ENCODE peak calls at places on chromosomes 7 and 10, in eight cellular contexts. P is Panc1; G is psoas muscle; M is AG04450; O is left lung; S is endothelial cell; I is GM06990; E is CD4-positive, alpha-beta T cell. U is an unnamed sample.
A peak's percentile ranks its signal among the peaks of the same experiment; 100 is the strongest.

GRCh38 chr10:59072038-59072437 is 104.4 kb upstream of the PHYHIPL start:
- DNase-seq in P (no peak), G (no peak), M (no peak), O (no peak), S (no peak), I (no peak), E (no peak), U (no peak)

GRCh38 chr10:75774780-75775490 is 343.5 kb downstream of the LRMDA start:
- DNase-seq in P (no peak), G (no peak), M (no peak), O (no peak), S (no peak), I (no peak), E (no peak), U (no peak)

GRCh38 chr7:5417106-5418071 is 6.2 kb downstream of the TNRC18 start:
- DNase-seq in P (no peak), G (no peak), M (no peak), O (no peak), S (no peak), I (no peak), E (no peak), U (no peak)

GRCh38 chr7:142542938-142543337 is 206.3 kb upstream of the PRSS1 start:
- DNase-seq in P (no peak), G (no peak), M (no peak), O (no peak), S (no peak), I (no peak), E (no peak), U (no peak)

GRCh38 chr7:101363734-101364374 is 1.2 kb downstream of the COL26A1 start:
- DNase-seq in P (peak; percentile 7), G (peak; percentile 78), M (peak; percentile 7), O (peak; percentile 88), S (peak; percentile 81), I (peak; percentile 61), E (peak; percentile 57), U (peak; percentile 72)

GRCh38 chr7:104415700-104416099 is 87.3 kb downstream of the LHFPL3 start:
- DNase-seq in P (no peak), G (no peak), M (no peak), O (no peak), S (no peak), I (no peak), E (no peak), U (no peak)

GRCh38 chr7:24336461-24336860 is 52.5 kb downstream of the NPY start:
- DNase-seq in P (no peak), G (no peak), M (no peak), O (no peak), S (no peak), I (no peak), E (no peak), U (no peak)

GRCh38 chr10:104076743-104077160 is 8.9 kb downstream of the COL17A1 start:
- DNase-seq in P (no peak), G (no peak), M (no peak), O (no peak), S (no peak), I (no peak), E (no peak), U (no peak)

GRCh38 chr7:43572516-43573049 is 10.3 kb upstream of the STK17A start:
- DNase-seq in P (peak; percentile 77), G (no peak), M (peak; percentile 98), O (no peak), S (no peak), I (no peak), E (no peak), U (no peak)

GRCh38 chr7:28409716-28410627 is 2.3 kb upstream of the CREB5 start:
- DNase-seq in P (no peak), G (peak; percentile 77), M (no peak), O (peak; percentile 79), S (peak; percentile 49), I (peak; percentile 58), E (no peak), U (peak; percentile 41)

GRCh38 chr7:86226191-86226590 is 417.5 kb upstream of the GRM3 start:
- DNase-seq in P (no peak), G (peak; percentile 30), M (no peak), O (peak; percentile 47), S (no peak), I (no peak), E (no peak), U (no peak)

GRCh38 chr10:11176746-11177145 is 159.1 kb downstream of the CELF2 start:
- DNase-seq in P (no peak), G (no peak), M (no peak), O (no peak), S (no peak), I (no peak), E (no peak), U (no peak)

GRCh38 chr10:73847031-73847430 is 27.3 kb downstream of the CAMK2G start:
- DNase-seq in P (no peak), G (no peak), M (no peak), O (no peak), S (no peak), I (no peak), E (no peak), U (no peak)

DNA sequence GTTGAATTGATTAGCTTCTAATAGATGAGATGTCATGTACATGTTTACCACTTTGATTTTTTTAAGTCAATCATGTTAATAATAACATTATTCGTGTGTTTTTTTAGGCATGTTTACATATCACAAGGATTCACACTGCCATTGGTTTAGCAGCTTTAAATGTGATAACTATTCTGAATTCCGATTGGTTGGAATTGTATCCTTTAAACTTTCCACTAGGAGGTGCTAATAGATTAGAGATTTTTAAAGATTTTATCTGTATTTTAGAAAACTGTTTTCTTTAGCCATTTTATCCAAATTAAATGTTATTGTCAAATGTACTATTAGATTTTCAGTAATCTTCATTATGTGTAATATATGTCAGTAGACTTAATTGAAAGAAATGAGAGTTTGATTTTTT is 83.2 kb downstream of the HECTD2 start:
- DNase-seq in P (no peak), G (no peak), M (no peak), O (no peak), S (no peak), I (no peak), E (no peak), U (no peak)
- TF ChIP-seq CTCF in P (peak; percentile 15), G (peak; percentile 58), M (peak; percentile 38), O (peak; percentile 29), S (peak; percentile 30), I (peak; percentile 27), E (no peak), U (peak; percentile 69)

GRCh38 chr10:101780187-101780817 is 2.9 kb downstream of the NPM3 start:
- DNase-seq in P (no peak), G (no peak), M (no peak), O (no peak), S (no peak), I (no peak), E (no peak), U (no peak)
- TF ChIP-seq CTCF in P (no peak), G (no peak), M (no peak), O (no peak), S (peak; percentile 24), I (no peak), E (peak; percentile 33), U (no peak)

DNA sequence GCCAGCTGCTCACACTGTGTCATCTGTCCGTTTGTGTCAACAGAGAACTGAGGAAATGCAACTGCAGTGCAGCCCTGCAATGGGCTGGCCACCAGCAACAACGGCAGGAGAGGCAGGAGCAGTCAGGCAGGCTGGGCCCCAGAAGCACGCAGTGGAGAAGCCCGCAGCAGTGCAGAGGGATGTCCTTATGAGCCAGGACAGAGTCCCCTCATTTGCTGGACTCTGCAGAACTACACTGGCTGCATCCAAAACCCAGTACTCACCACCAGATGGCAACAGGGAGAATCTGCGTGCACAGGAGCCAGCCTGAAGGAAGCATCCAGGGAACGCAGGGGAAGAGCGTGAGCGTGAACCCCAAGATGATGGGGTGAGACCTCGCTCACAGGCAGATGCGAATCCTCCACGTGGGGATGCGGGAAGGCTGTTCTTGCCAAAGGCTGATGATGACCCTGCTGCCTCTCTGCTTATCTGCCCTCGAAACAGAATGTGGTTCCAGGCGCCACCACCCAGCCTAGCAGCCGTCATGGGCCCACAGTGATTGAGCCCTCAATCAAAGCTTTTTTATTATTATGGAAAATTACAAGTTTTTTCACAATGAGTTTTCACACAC is 232.1 kb downstream of the PTPRN2 start:
- DNase-seq in P (peak; percentile 13), G (no peak), M (no peak), O (peak; percentile 20), S (no peak), I (no peak), E (no peak), U (peak; percentile 23)
- TF ChIP-seq CTCF in P (peak; percentile 78), G (no peak), M (no peak), O (no peak), S (no peak), I (no peak), E (no peak), U (peak; percentile 65)

GRCh38 chr7:20541615-20542349 is 73.7 kb upstream of the ABCB5 start:
- DNase-seq in P (no peak), G (no peak), M (no peak), O (no peak), S (no peak), I (peak; percentile 46), E (no peak), U (no peak)
- TF ChIP-seq CTCF in P (no peak), G (no peak), M (no peak), O (no peak), S (no peak), I (no peak), E (no peak), U (no peak)

DNA sequence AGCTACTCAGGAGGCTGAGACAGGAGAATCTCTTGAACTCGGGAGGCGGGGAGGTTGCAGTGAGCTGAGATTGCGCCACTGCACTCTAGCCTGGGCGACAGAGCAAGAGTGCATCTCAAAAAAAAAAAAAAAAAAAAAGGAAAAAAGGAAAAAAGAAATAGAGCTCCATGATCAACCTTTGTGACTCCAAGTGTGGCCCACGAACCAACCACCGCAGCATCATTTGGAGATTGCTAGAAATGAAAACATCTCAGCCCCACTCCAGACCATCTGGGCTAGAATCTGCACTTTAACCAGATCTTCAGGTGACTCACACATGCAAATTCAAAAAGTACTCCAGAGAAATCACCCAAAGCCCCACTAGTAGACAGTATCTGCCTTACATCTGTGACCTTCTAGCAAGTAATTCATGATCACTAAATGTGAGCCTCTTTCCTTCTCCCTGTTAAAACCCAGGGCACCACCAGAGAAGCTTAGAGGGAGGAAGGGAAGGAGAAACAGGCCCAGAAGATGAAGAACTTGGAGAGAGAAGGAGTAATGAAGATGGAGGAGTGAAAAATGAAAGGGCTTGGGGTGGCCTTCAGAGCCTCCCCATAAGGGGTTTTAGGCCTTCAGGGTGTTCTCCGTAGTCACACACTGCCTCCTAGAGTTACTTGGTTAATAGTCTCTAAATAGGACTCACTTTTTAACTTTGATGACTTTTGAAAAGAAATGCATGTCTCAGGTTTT is 94.1 kb downstream of the SLC37A3 start:
- DNase-seq in P (no peak), G (no peak), M (no peak), O (no peak), S (no peak), I (peak; percentile 37), E (peak; percentile 34), U (no peak)
- TF ChIP-seq CTCF in P (peak; percentile 59), G (peak; percentile 27), M (peak; percentile 41), O (peak; percentile 20), S (no peak), I (peak; percentile 50), E (peak; percentile 66), U (peak; percentile 47)

U was measured in neural crest cell.